ENCODE peak calls at places on chromosomes 2 and 18, in four cellular contexts. One of them, this sample, is unnamed.

GRCh38 chr2:17309741-17310339 is 208.4 kb downstream of the RAD51AP2 start:
- DNase-seq in stomach: peak
- DNase-seq in A673: peak
- DNase-seq in tibial artery: no peak
- DNase-seq in this sample: no peak

GRCh38 chr2:1681323-1682310 is 62.7 kb downstream of the PXDN start:
- DNase-seq in A673: no peak
- DNase-seq in tibial artery: no peak
- DNase-seq in stomach: peak
- DNase-seq in this sample: no peak

GRCh38 chr2:2293527-2294089 is 37.5 kb downstream of the MYT1L start:
- DNase-seq in stomach: no peak
- DNase-seq in A673: no peak
- DNase-seq in tibial artery: no peak
- DNase-seq in this sample: no peak

GRCh38 chr2:156023266-156023879 is 309.1 kb downstream of the NR4A2 start:
- DNase-seq in tibial artery: no peak
- DNase-seq in stomach: no peak
- DNase-seq in A673: no peak
- DNase-seq in this sample: no peak

GRCh38 chr2:196208915-196209314 is 37.5 kb upstream of the STK17B start:
- DNase-seq in stomach: no peak
- DNase-seq in tibial artery: no peak
- DNase-seq in A673: no peak
- DNase-seq in this sample: no peak

GRCh38 chr18:12048010-12048826 is 45.4 kb upstream of the ANKRD62 start:
- DNase-seq in tibial artery: no peak
- DNase-seq in A673: no peak
- DNase-seq in stomach: no peak
- DNase-seq in this sample: no peak

GRCh38 chr2:222241471-222241870 is 57.3 kb downstream of the PAX3 start:
- DNase-seq in tibial artery: no peak
- DNase-seq in stomach: no peak
- DNase-seq in A673: no peak
- DNase-seq in this sample: no peak

GRCh38 chr18:9530226-9531009 is 55.1 kb downstream of the RALBP1 start:
- DNase-seq in tibial artery: no peak
- DNase-seq in stomach: no peak
- DNase-seq in A673: no peak
- DNase-seq in this sample: no peak

GRCh38 chr2:15169326-15170038 is 391.7 kb downstream of the NBAS start:
- DNase-seq in A673: no peak
- DNase-seq in stomach: no peak
- DNase-seq in tibial artery: no peak
- DNase-seq in this sample: no peak

GRCh38 chr2:121596221-121597080 is 52.8 kb downstream of the CLASP1 start:
- DNase-seq in tibial artery: peak
- DNase-seq in stomach: no peak
- DNase-seq in A673: peak
- DNase-seq in this sample: no peak

GRCh38 chr2:146489386-146489785 is 1355.4 kb upstream of the ACVR2A start:
- DNase-seq in tibial artery: no peak
- DNase-seq in stomach: no peak
- DNase-seq in A673: no peak
- DNase-seq in this sample: no peak

GRCh38 chr2:19545507-19545906 is 187.1 kb upstream of the OSR1 start:
- DNase-seq in stomach: no peak
- DNase-seq in tibial artery: no peak
- DNase-seq in A673: peak
- DNase-seq in this sample: no peak

GRCh38 chr2:3023531-3023930 is 354.1 kb downstream of the EIPR1 start:
- DNase-seq in tibial artery: no peak
- DNase-seq in A673: no peak
- DNase-seq in stomach: no peak
- DNase-seq in this sample: no peak

GRCh38 chr2:10410001-10410671 is 38.0 kb downstream of the ODC1 start:
- DNase-seq in stomach: no peak
- DNase-seq in A673: no peak
- DNase-seq in tibial artery: no peak
- DNase-seq in this sample: no peak

GRCh38 chr18:62523631-62524442 is 1.0 kb downstream of the ZCCHC2 start:
- DNase-seq in A673: peak
- DNase-seq in tibial artery: peak
- DNase-seq in stomach: peak
- DNase-seq in this sample: peak

GRCh38 chr2:39584283-39584972 is 81.3 kb upstream of the TMEM178A start:
- DNase-seq in tibial artery: no peak
- DNase-seq in A673: no peak
- DNase-seq in stomach: no peak
- DNase-seq in this sample: no peak

GRCh38 chr2:223972656-223973102 is 15.4 kb downstream of the MRPL44 start:
- DNase-seq in A673: no peak
- DNase-seq in stomach: no peak
- DNase-seq in tibial artery: no peak
- DNase-seq in this sample: no peak

GRCh38 chr2:12718662-12719399 is 2.1 kb downstream of the TRIB2 start:
- DNase-seq in tibial artery: no peak
- DNase-seq in A673: no peak
- DNase-seq in stomach: no peak
- DNase-seq in this sample: no peak

GRCh38 chr18:47251289-47252120 is at the start of gene SKOR2:
- DNase-seq in A673: no peak
- DNase-seq in stomach: no peak
- DNase-seq in tibial artery: no peak
- DNase-seq in this sample: no peak

GRCh38 chr18:77250501-77250925 is 865 bp downstream of the GALR1 start:
- DNase-seq in tibial artery: no peak
- DNase-seq in stomach: no peak
- DNase-seq in A673: no peak
- DNase-seq in this sample: no peak

GRCh38 chr2:118530976-118531375 is 316.5 kb downstream of the EN1 start:
- DNase-seq in A673: no peak
- DNase-seq in stomach: no peak
- DNase-seq in tibial artery: no peak
- DNase-seq in this sample: no peak

GRCh38 chr2:156400704-156401678 is 35.2 kb upstream of the GPD2 start:
- DNase-seq in tibial artery: peak
- DNase-seq in A673: peak
- DNase-seq in stomach: peak
- DNase-seq in this sample: peak

GRCh38 chr2:156470975-156471583 is 34.9 kb downstream of the GPD2 start:
- DNase-seq in A673: no peak
- DNase-seq in stomach: no peak
- DNase-seq in tibial artery: no peak
- DNase-seq in this sample: no peak

GRCh38 chr2:121588357-121588756 is 57.7 kb downstream of the RNU4ATAC start:
- DNase-seq in tibial artery: no peak
- DNase-seq in stomach: no peak
- DNase-seq in A673: no peak
- DNase-seq in this sample: no peak

GRCh38 chr2:228417966-228418365 is 236.5 kb upstream of the SPHKAP start:
- DNase-seq in stomach: no peak
- DNase-seq in A673: no peak
- DNase-seq in tibial artery: no peak
- DNase-seq in this sample: no peak

GRCh38 chr2:109486711-109487130 is 127.0 kb downstream of the SEPTIN10 start:
- DNase-seq in A673: no peak
- DNase-seq in stomach: no peak
- DNase-seq in tibial artery: no peak
- DNase-seq in this sample: no peak

GRCh38 chr18:67875057-67875456 is 358.5 kb upstream of the DSEL start:
- DNase-seq in tibial artery: no peak
- DNase-seq in A673: no peak
- DNase-seq in stomach: no peak
- DNase-seq in this sample: no peak

GRCh38 chr2:240405133-240405532 is 30.3 kb upstream of the GPC1 start:
- DNase-seq in stomach: peak
- DNase-seq in A673: no peak
- DNase-seq in tibial artery: no peak
- DNase-seq in this sample: no peak

GRCh38 chr2:44291281-44292248 is 16.3 kb downstream of the SLC3A1 start:
- DNase-seq in A673: peak
- DNase-seq in tibial artery: peak
- DNase-seq in stomach: peak
- DNase-seq in this sample: peak

GRCh38 chr18:74645717-74646116 is 48.0 kb downstream of the ZNF407 start:
- DNase-seq in A673: no peak
- DNase-seq in tibial artery: no peak
- DNase-seq in stomach: no peak
- DNase-seq in this sample: no peak

GRCh38 chr18:8980496-8981402 is 121.8 kb upstream of the NDUFV2 start:
- DNase-seq in stomach: no peak
- DNase-seq in tibial artery: no peak
- DNase-seq in A673: no peak
- DNase-seq in this sample: no peak

GRCh38 chr18:74914648-74915047 is 294.3 kb downstream of the PTGR3 start:
- DNase-seq in A673: no peak
- DNase-seq in stomach: no peak
- DNase-seq in tibial artery: no peak
- DNase-seq in this sample: no peak

GRCh38 chr2:32925283-32925682 is 21.5 kb upstream of the LTBP1 start:
- DNase-seq in A673: no peak
- DNase-seq in tibial artery: no peak
- DNase-seq in stomach: no peak
- DNase-seq in this sample: no peak

GRCh38 chr18:12239426-12239825 is 14.7 kb upstream of the CIDEA start:
- DNase-seq in stomach: no peak
- DNase-seq in A673: no peak
- DNase-seq in tibial artery: no peak
- DNase-seq in this sample: no peak

GRCh38 chr2:182548031-182548950 is 121.5 kb upstream of the PDE1A start:
- DNase-seq in tibial artery: no peak
- DNase-seq in A673: no peak
- DNase-seq in stomach: no peak
- DNase-seq in this sample: no peak
- H3K4me3 ChIP-seq in tibial artery: peak
- H3K4me3 ChIP-seq in A673: no peak
- H3K4me3 ChIP-seq in stomach: no peak
- H3K4me3 ChIP-seq in this sample: no peak

GRCh38 chr18:44700652-44701051 is 20.0 kb downstream of the SETBP1 start:
- DNase-seq in tibial artery: peak
- DNase-seq in A673: no peak
- DNase-seq in stomach: peak
- DNase-seq in this sample: no peak
- H3K27ac ChIP-seq in tibial artery: peak
- H3K27ac ChIP-seq in A673: no peak
- H3K27ac ChIP-seq in stomach: peak
- H3K27ac ChIP-seq in this sample: peak

GRCh38 chr2:202072226-202072625 is 829 bp upstream of the KIAA2012 start:
- DNase-seq in tibial artery: no peak
- DNase-seq in A673: peak
- DNase-seq in stomach: no peak
- DNase-seq in this sample: no peak
- TF ChIP-seq CTCF in tibial artery: no peak
- TF ChIP-seq CTCF in A673: peak
- TF ChIP-seq CTCF in stomach: no peak
- TF ChIP-seq CTCF in this sample: no peak

GRCh38 chr2:202267495-202267894 is 1.9 kb downstream of the NOP58 start:
- DNase-seq in A673: peak
- DNase-seq in tibial artery: no peak
- DNase-seq in stomach: no peak
- DNase-seq in this sample: no peak
- H3K4me3 ChIP-seq in A673: peak
- H3K4me3 ChIP-seq in tibial artery: peak
- H3K4me3 ChIP-seq in stomach: peak
- H3K4me3 ChIP-seq in this sample: peak

GRCh38 chr2:66579494-66579893 is 144.6 kb downstream of the MEIS1 start:
- DNase-seq in A673: no peak
- DNase-seq in stomach: no peak
- DNase-seq in tibial artery: no peak
- DNase-seq in this sample: no peak
- H3K27ac ChIP-seq in A673: peak
- H3K27ac ChIP-seq in stomach: peak
- H3K27ac ChIP-seq in tibial artery: no peak
- H3K27ac ChIP-seq in this sample: peak

DNA sequence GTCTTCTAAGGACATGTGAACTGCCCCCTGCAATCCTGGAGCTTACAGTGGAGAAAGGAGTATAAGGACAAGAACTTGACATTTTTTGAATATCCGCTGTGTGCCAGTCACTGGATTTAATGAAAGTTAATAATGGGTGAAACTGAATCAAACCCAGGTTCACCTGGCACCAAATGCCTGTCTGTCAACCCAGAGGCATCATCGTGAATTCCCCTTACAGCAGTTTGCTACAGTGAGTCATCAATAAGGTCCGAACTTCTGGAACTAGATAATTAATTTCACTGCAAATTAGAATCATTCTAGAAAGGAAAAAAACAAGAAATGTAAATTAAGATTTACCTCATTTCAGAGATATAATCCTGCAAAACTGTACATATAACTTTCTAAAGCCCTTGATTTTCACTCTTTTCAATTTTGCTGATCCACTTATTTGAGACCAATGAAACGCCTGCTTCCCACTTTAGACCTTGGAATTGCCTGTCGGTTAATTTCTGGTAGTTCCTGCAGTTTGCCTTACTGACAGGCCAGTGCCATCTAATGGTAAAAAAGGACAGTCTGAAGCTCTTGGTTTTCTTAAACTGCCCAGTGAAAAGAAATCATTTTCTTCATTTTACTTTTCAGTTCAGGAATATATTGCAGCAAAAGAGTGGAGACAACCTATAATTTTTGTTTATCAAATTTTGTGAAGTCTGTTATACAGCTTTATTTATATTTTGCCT is 8.2 kb downstream of the DSG2 start:
- DNase-seq in tibial artery: no peak
- DNase-seq in A673: no peak
- DNase-seq in stomach: no peak
- DNase-seq in this sample: no peak
- TF ChIP-seq CTCF in tibial artery: peak
- TF ChIP-seq CTCF in A673: peak
- TF ChIP-seq CTCF in stomach: no peak
- TF ChIP-seq CTCF in this sample: no peak

GRCh38 chr2:233463586-233463985 is 103.0 kb downstream of the USP40 start:
- DNase-seq in stomach: no peak
- DNase-seq in tibial artery: no peak
- DNase-seq in A673: no peak
- DNase-seq in this sample: no peak
- H3K4me3 ChIP-seq in stomach: no peak
- H3K4me3 ChIP-seq in tibial artery: no peak
- H3K4me3 ChIP-seq in A673: no peak
- H3K4me3 ChIP-seq in this sample: no peak

This sample was measured in breast epithelium.